ENCODE peak calls at places on chromosomes 12 and 14, in five cellular contexts. G, X, N, O and S are unnamed samples.

GRCh38 chr14:76011959-76012802 is 26.6 kb downstream of the IFT43 start:
- DNase-seq in G (no peak), X (no peak), N (no peak), O (peak), S (no peak)

GRCh38 chr14:52031781-52032180 is 37.1 kb downstream of the NID2 start:
- DNase-seq in G (no peak), X (no peak), N (no peak), O (no peak), S (no peak)

GRCh38 chr14:88829188-88829587 is 4.7 kb downstream of the TTC8 start:
- DNase-seq in G (no peak), X (no peak), N (no peak), O (no peak), S (no peak)

GRCh38 chr14:94180655-94181271 is 6.6 kb downstream of the PPP4R4 start:
- DNase-seq in G (peak), X (no peak), N (no peak), O (peak), S (no peak)

GRCh38 chr12:67811437-67812361 is 163.2 kb downstream of the DYRK2 start:
- DNase-seq in G (peak), X (no peak), N (no peak), O (no peak), S (no peak)

GRCh38 chr12:93466625-93467350 is 526 bp upstream of the MRPL42 start:
- DNase-seq in G (no peak), X (no peak), N (no peak), O (no peak), S (no peak)

GRCh38 chr14:32354716-32355115 is 25.6 kb downstream of the AKAP6 start:
- DNase-seq in G (no peak), X (no peak), N (no peak), O (peak), S (no peak)

GRCh38 chr12:48601013-48601756 is 31.3 kb upstream of the LALBA start:
- DNase-seq in G (peak), X (no peak), N (no peak), O (peak), S (no peak)

GRCh38 chr12:114238808-114239207 is 167.1 kb downstream of the TBX5 start:
- DNase-seq in G (no peak), X (no peak), N (no peak), O (no peak), S (no peak)

GRCh38 chr14:32011225-32011624 is 65.9 kb upstream of the ARHGAP5 start:
- DNase-seq in G (no peak), X (no peak), N (no peak), O (no peak), S (no peak)

GRCh38 chr12:52020539-52021336 is 14.0 kb downstream of the TAMALIN start:
- DNase-seq in G (peak), X (peak), N (peak), O (peak), S (peak)

GRCh38 chr12:3869860-3870259 is 3.3 kb downstream of the PARP11 start:
- DNase-seq in G (no peak), X (no peak), N (no peak), O (no peak), S (no peak)

DNA sequence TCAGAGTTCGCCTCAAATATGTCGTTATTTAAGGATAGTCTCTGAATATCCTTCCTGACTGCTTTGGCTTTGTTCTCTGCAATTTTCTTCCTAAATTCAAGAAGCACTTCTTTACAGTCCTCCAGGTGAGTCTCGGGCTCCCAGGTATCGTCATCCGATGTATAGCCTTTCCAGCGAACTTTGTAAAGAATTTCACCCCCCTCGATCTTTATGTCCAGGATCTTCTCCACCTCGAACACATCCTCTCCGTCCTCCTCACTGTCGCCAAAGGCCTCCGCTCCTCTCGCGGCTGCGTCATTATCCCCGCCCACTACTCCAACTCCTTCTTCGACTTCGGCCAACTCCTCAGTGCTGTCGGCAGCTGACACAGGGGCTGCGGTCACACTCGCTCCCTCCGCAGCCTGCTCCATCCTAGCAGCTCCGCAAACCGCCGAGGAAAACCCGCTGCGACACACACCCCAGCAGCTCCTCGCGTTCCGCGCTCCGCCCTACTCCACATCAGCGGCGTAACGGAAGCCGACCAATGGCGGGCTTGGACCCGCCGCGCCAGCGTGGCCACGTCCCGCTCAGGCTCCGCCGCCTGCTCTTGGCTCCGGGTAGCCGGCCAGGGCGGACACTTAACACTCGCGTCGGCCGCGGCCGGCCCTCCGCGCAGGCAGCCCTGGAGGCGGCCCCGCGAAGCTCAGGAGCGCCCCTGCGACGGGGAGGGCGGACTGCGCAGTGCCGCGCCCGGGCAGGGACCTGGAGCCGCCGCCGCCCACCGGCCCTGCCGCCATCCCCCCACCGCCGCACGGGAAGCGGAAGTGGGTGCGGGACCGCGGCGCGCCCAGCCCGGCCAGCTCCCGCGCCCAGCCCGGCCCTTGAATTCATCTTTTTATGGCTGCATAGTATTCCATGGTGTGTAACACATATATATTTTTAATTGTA is 4.1 kb downstream of the CD163L1 start:
- DNase-seq in G (no peak), X (peak), N (peak), O (peak), S (peak)
- TF ChIP-seq CTCF in G (no peak), X (no peak), N (no peak), O (peak), S (peak)

GRCh38 chr12:56258068-56258819 is at the start of gene ANKRD52:
- DNase-seq in G (peak), X (peak), N (peak), O (peak), S (no peak)

GRCh38 chr12:56257491-56258067 is 605 bp downstream of the ANKRD52 start:
- DNase-seq in G (peak), X (no peak), N (no peak), O (peak), S (no peak)

GRCh38 chr12:56257071-56257470 is 1.1 kb downstream of the ANKRD52 start:
- DNase-seq in G (no peak), X (no peak), N (no peak), O (peak), S (no peak)

GRCh38 chr12:56255671-56256070 is 2.5 kb downstream of the ANKRD52 start:
- DNase-seq in G (no peak), X (no peak), N (no peak), O (no peak), S (no peak)

DNA sequence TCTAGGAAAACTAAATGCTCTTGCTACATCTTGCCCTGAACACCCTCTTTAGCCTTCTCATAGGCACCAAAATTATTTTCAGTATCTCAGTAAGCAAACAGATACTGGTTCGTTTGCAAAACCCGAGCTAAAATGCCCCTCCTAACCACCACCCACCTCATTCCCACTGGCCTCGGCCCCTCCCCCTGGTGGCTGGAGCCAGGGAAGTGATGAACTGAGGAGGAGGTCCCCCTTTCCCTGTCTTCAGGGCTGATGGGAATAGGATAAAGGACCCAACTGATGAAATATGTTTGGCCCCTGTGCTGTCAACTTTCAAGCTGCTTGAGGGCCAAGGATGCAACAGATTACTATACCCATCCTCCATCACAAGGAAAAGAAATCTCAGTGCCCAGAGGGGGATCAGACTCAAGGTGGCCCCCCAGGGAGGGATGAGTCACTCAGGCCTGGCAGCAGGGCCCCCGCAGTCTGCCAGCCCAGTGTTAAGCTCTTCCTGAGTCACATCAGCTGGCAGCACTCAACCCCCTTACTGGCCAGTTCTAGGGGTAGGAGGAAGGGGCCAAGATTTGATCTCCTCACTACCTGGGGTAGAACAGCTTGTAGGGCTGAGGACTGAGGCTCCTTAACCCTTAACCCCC is 1.7 kb downstream of the ANKRD52 start:
- DNase-seq in G (peak), X (no peak), N (no peak), O (peak), S (no peak)
- TF ChIP-seq CTCF in G (no peak), X (no peak), N (no peak), O (peak), S (no peak)

DNA sequence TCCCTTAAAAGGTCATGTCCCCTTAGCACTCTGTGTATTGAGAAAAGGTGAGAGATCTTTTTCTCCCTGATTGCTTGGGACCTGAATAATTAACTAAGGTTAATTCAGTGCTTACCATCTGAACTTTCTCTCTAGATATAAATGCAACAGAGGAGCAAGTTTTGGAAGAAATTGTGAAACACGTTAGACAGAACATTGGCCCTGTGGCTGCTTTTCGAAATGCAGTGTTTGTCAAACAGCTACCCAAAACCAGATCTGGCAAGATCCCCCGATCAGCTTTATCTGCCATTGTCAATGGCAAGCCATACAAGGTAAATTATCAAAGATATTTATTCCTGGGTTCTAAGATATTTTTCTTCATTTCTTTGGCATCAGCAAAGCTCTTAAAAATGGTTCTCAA is 175.5 kb downstream of the ACSS3 start:
- DNase-seq in G (no peak), X (no peak), N (no peak), O (no peak), S (no peak)
- TF ChIP-seq CTCF in G (no peak), X (no peak), N (no peak), O (no peak), S (no peak)

DNA sequence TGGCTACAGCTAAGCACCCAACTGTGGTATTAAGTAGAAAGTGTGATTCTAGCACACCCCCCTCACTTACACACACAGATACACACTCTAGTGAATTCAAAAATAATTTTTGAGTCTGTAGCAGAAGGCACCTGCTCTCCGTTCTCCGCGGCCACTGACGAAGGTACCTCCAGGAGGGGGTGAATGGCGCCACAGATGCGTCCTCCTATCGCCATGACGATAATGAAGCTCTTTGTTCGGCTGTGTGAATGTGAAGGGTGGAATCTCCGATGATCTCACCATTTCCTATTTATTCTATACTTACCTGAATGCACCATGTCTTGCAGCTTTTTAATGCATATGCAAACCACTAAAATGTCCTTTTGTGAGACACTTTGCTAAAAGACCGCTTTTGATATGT is 162.8 kb downstream of the EGLN3 start:
- DNase-seq in G (no peak), X (no peak), N (no peak), O (peak), S (no peak)
- TF ChIP-seq CTCF in G (no peak), X (no peak), N (no peak), O (no peak), S (no peak)

GRCh38 chr14:77027538-77028383 is 747 bp downstream of the IRF2BPL start:
- DNase-seq in G (peak), X (peak), N (peak), O (peak), S (peak)
- TF ChIP-seq CTCF in G (no peak), X (no peak), N (peak), O (no peak), S (no peak)

DNA sequence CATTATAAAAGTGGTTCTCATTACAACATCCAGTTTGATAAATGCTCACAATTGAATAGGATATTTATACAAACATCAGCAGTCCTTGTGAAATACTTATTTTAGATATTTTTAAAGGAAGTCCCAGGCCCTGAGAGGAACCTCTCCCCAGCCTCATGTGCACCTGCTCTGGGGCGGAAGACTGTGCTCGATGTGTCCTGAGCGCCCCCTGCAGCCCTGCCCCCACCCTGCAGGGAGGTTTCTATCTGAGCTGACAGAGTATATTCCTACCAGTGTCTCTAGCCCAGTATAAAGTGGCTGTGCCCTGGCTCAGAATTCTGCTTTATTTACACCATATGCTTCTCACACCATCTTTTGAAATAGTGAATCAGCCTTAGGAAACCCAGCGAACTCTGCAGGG is 1349.1 kb downstream of the TMEM121 start:
- DNase-seq in G (peak), X (no peak), N (peak), O (no peak), S (no peak)
- TF ChIP-seq CTCF in G (peak), X (peak), N (peak), O (no peak), S (peak)

GRCh38 chr12:121009744-121010143 is 6.5 kb downstream of the C12orf43 start:
- DNase-seq in G (peak), X (no peak), N (no peak), O (peak), S (no peak)
- TF ChIP-seq CTCF in G (peak), X (peak), N (no peak), O (peak), S (no peak)

GRCh38 chr14:61321385-61322010 is at the start of gene PRKCH:
- DNase-seq in G (peak), X (peak), N (peak), O (peak), S (peak)
- TF ChIP-seq CTCF in G (no peak), X (no peak), N (no peak), O (peak), S (peak)

DNA sequence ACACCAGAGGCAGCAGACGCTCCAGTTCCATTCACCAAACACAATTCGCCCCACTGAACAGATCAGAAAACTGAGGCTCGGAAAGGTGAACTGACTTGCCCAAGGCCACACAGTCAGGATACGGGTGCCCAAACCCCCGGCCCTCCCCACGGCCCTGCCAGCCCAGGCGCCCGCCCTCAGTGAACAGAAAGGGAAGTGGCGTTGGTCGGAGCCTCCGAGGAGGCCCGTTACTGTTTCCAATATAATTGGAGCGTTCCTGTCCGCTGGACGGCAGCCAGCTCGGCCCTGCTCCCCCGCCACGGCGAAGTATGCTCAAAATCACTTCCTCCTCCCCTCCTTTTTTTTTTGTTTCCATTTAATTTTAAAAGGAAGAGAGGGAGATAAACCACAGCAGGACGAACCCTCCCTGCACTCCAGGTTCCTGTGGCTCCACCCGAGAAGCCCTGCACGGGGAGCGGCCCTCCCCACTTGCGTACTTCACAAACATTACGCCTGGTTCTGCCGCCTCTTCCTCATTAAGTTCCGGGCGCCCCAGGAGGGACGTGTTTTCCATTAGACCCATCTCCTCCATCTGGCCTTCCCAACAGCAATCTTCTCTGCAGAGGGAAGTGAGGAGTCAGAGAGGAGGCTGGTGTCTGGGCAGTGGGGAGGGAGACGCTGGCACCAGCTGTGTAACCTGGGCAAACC is 61.1 kb downstream of the NCOR2 start:
- DNase-seq in G (no peak), X (peak), N (peak), O (no peak), S (peak)
- TF ChIP-seq CTCF in G (no peak), X (no peak), N (no peak), O (no peak), S (no peak)